ENCODE peak calls at places on chromosome 19, in five cellular contexts. One of them, this sample, is unnamed.

GRCh38 chr19:14023404-14024235 is 4.3 kb upstream of the RLN3 start:
- DNase-seq in epithelial cell of esophagus: peak
- DNase-seq in COR-L47: no peak
- DNase-seq in BJ: no peak
- DNase-seq in breast epithelium: no peak
- DNase-seq in this sample: peak

GRCh38 chr19:3785464-3785937 is 680 bp downstream of the MATK start:
- DNase-seq in epithelial cell of esophagus: peak
- DNase-seq in breast epithelium: no peak
- DNase-seq in BJ: no peak
- DNase-seq in COR-L47: no peak
- DNase-seq in this sample: peak

GRCh38 chr19:11861301-11861700 is 12.8 kb downstream of the ZNF439 start:
- DNase-seq in breast epithelium: no peak
- DNase-seq in BJ: no peak
- DNase-seq in epithelial cell of esophagus: no peak
- DNase-seq in COR-L47: no peak
- DNase-seq in this sample: no peak

GRCh38 chr19:49986354-49986753 is 25.4 kb upstream of the SIGLEC11 start:
- DNase-seq in epithelial cell of esophagus: no peak
- DNase-seq in BJ: no peak
- DNase-seq in COR-L47: no peak
- DNase-seq in breast epithelium: no peak
- DNase-seq in this sample: no peak

GRCh38 chr19:34178276-34178614 is 5.9 kb downstream of the LSM14A start:
- DNase-seq in BJ: no peak
- DNase-seq in COR-L47: no peak
- DNase-seq in breast epithelium: no peak
- DNase-seq in epithelial cell of esophagus: no peak
- DNase-seq in this sample: no peak

GRCh38 chr19:43997631-43998290 is 5.0 kb upstream of the ZNF230 start:
- DNase-seq in BJ: no peak
- DNase-seq in breast epithelium: no peak
- DNase-seq in epithelial cell of esophagus: no peak
- DNase-seq in COR-L47: no peak
- DNase-seq in this sample: no peak

GRCh38 chr19:10431254-10431942 is 11.1 kb downstream of the PDE4A start:
- DNase-seq in epithelial cell of esophagus: no peak
- DNase-seq in breast epithelium: no peak
- DNase-seq in BJ: no peak
- DNase-seq in COR-L47: no peak
- DNase-seq in this sample: peak

GRCh38 chr19:46416077-46416709 is 2.8 kb upstream of the CCDC8 start:
- DNase-seq in COR-L47: peak
- DNase-seq in epithelial cell of esophagus: peak
- DNase-seq in BJ: peak
- DNase-seq in breast epithelium: peak
- DNase-seq in this sample: peak

GRCh38 chr19:2982983-2983350 is 5.6 kb downstream of the TLE6 start:
- DNase-seq in BJ: peak
- DNase-seq in breast epithelium: peak
- DNase-seq in COR-L47: peak
- DNase-seq in epithelial cell of esophagus: peak
- DNase-seq in this sample: no peak

GRCh38 chr19:2303209-2303798 is 4.7 kb downstream of the LINGO3 start:
- DNase-seq in breast epithelium: no peak
- DNase-seq in COR-L47: no peak
- DNase-seq in BJ: no peak
- DNase-seq in epithelial cell of esophagus: no peak
- DNase-seq in this sample: no peak

GRCh38 chr19:3838661-3839060 is 30.2 kb downstream of the ZFR2 start:
- DNase-seq in breast epithelium: no peak
- DNase-seq in COR-L47: no peak
- DNase-seq in epithelial cell of esophagus: no peak
- DNase-seq in BJ: no peak
- DNase-seq in this sample: no peak

GRCh38 chr19:29882719-29883105 is 59.3 kb upstream of the URI1 start:
- DNase-seq in BJ: no peak
- DNase-seq in COR-L47: no peak
- DNase-seq in breast epithelium: no peak
- DNase-seq in epithelial cell of esophagus: no peak
- DNase-seq in this sample: no peak

GRCh38 chr19:32702010-32702409 is 10.4 kb downstream of the NUDT19 start:
- DNase-seq in epithelial cell of esophagus: no peak
- DNase-seq in BJ: no peak
- DNase-seq in breast epithelium: no peak
- DNase-seq in COR-L47: no peak
- DNase-seq in this sample: no peak

GRCh38 chr19:31733591-31733990 is 384.4 kb upstream of the TSHZ3 start:
- DNase-seq in epithelial cell of esophagus: no peak
- DNase-seq in COR-L47: no peak
- DNase-seq in breast epithelium: no peak
- DNase-seq in BJ: no peak
- DNase-seq in this sample: no peak

GRCh38 chr19:9467161-9467560 is 31.3 kb downstream of the ZNF560 start:
- DNase-seq in breast epithelium: no peak
- DNase-seq in epithelial cell of esophagus: no peak
- DNase-seq in COR-L47: no peak
- DNase-seq in BJ: no peak
- DNase-seq in this sample: no peak

GRCh38 chr19:14580623-14581237 is 2.2 kb upstream of the CLEC17A start:
- DNase-seq in breast epithelium: no peak
- DNase-seq in epithelial cell of esophagus: no peak
- DNase-seq in COR-L47: no peak
- DNase-seq in BJ: no peak
- DNase-seq in this sample: no peak

GRCh38 chr19:32830231-32831014 is 39.1 kb downstream of the SLC7A9 start:
- DNase-seq in BJ: peak
- DNase-seq in COR-L47: no peak
- DNase-seq in breast epithelium: no peak
- DNase-seq in epithelial cell of esophagus: no peak
- DNase-seq in this sample: peak

GRCh38 chr19:14442904-14443631 is 10.0 kb downstream of the PKN1 start:
- DNase-seq in epithelial cell of esophagus: no peak
- DNase-seq in COR-L47: no peak
- DNase-seq in breast epithelium: no peak
- DNase-seq in BJ: no peak
- DNase-seq in this sample: no peak

GRCh38 chr19:34366670-34367423 is 1.9 kb downstream of the GPI start:
- DNase-seq in epithelial cell of esophagus: peak
- DNase-seq in breast epithelium: no peak
- DNase-seq in COR-L47: no peak
- DNase-seq in BJ: no peak
- DNase-seq in this sample: no peak

GRCh38 chr19:15297416-15298224 is 34.7 kb downstream of the BRD4 start:
- DNase-seq in breast epithelium: no peak
- DNase-seq in COR-L47: no peak
- DNase-seq in epithelial cell of esophagus: peak
- DNase-seq in BJ: peak
- DNase-seq in this sample: peak

GRCh38 chr19:47514151-47514868 is 553 bp downstream of the NAPA start:
- DNase-seq in breast epithelium: no peak
- DNase-seq in BJ: no peak
- DNase-seq in COR-L47: no peak
- DNase-seq in epithelial cell of esophagus: no peak
- DNase-seq in this sample: no peak

GRCh38 chr19:16519230-16519687 is 23.0 kb downstream of the CHERP start:
- DNase-seq in COR-L47: no peak
- DNase-seq in breast epithelium: no peak
- DNase-seq in BJ: no peak
- DNase-seq in epithelial cell of esophagus: no peak
- DNase-seq in this sample: no peak

GRCh38 chr19:10667867-10668266 is 13.7 kb downstream of the ILF3 start:
- DNase-seq in COR-L47: no peak
- DNase-seq in BJ: no peak
- DNase-seq in epithelial cell of esophagus: no peak
- DNase-seq in breast epithelium: no peak
- DNase-seq in this sample: no peak

GRCh38 chr19:38021356-38021755 is 114.3 kb downstream of the SIPA1L3 start:
- DNase-seq in COR-L47: no peak
- DNase-seq in BJ: no peak
- DNase-seq in epithelial cell of esophagus: no peak
- DNase-seq in breast epithelium: no peak
- DNase-seq in this sample: peak

GRCh38 chr19:51706885-51707284 is 13.8 kb downstream of the SPACA6 start:
- DNase-seq in epithelial cell of esophagus: no peak
- DNase-seq in COR-L47: no peak
- DNase-seq in BJ: no peak
- DNase-seq in breast epithelium: no peak
- DNase-seq in this sample: no peak

GRCh38 chr19:32542477-32543106 is 38.4 kb upstream of the PDCD5 start:
- DNase-seq in breast epithelium: no peak
- DNase-seq in epithelial cell of esophagus: no peak
- DNase-seq in BJ: no peak
- DNase-seq in COR-L47: no peak
- DNase-seq in this sample: no peak

GRCh38 chr19:37007587-37008220 is 70.5 kb upstream of the ZNF420 start:
- DNase-seq in breast epithelium: peak
- DNase-seq in epithelial cell of esophagus: no peak
- DNase-seq in COR-L47: peak
- DNase-seq in BJ: no peak
- DNase-seq in this sample: peak

This sample was measured in kidney tubule cell.